ENCODE peak calls at places on chromosomes 3 and 15, in six cellular contexts. G is A673, Z is right lobe of liver, S is spleen, O is AG04450, P is BJ. D is an unnamed sample.

GRCh38 chr15:37585966-37586656 is 348.3 kb upstream of the TMCO5A start:
- DNase-seq in G (no peak), Z (no peak), S (no peak), O (peak), P (peak), D (peak)

GRCh38 chr3:23129817-23130216 is 73.3 kb upstream of the UBE2E2 start:
- DNase-seq in G (no peak), Z (no peak), S (no peak), O (no peak), P (peak), D (no peak)

GRCh38 chr15:73686781-73687256 is 2.6 kb downstream of the CD276 start:
- DNase-seq in G (no peak), Z (no peak), S (peak), O (peak), P (no peak), D (no peak)

GRCh38 chr3:161372321-161373260 is 1.3 kb upstream of the SPTSSB start:
- DNase-seq in G (peak), Z (no peak), S (peak), O (no peak), P (no peak), D (no peak)

GRCh38 chr15:85625856-85626255 is 168.9 kb downstream of the KLHL25 start:
- DNase-seq in G (no peak), Z (no peak), S (no peak), O (peak), P (no peak), D (no peak)

GRCh38 chr15:47846128-47846868 is 129.0 kb downstream of the SEMA6D start:
- DNase-seq in G (no peak), Z (no peak), S (no peak), O (no peak), P (no peak), D (no peak)

GRCh38 chr3:178562869-178563232 is 26.6 kb downstream of the KCNMB2 start:
- DNase-seq in G (no peak), Z (no peak), S (no peak), O (no peak), P (peak), D (no peak)

GRCh38 chr15:68447976-68448755 is 16.2 kb upstream of the ITGA11 start:
- DNase-seq in G (no peak), Z (no peak), S (no peak), O (no peak), P (no peak), D (no peak)

GRCh38 chr3:188455748-188456147 is 301.8 kb downstream of the LPP start:
- DNase-seq in G (no peak), Z (no peak), S (no peak), O (no peak), P (no peak), D (no peak)

GRCh38 chr3:32733631-32734229 is 48.7 kb downstream of the CNOT10 start:
- DNase-seq in G (peak), Z (no peak), S (no peak), O (no peak), P (peak), D (no peak)

GRCh38 chr15:65529754-65530317 is 427 bp upstream of the HACD3 start:
- DNase-seq in G (no peak), Z (no peak), S (no peak), O (no peak), P (no peak), D (no peak)

GRCh38 chr15:38176696-38177095 is 75.9 kb upstream of the SPRED1 start:
- DNase-seq in G (no peak), Z (no peak), S (no peak), O (no peak), P (no peak), D (no peak)

GRCh38 chr3:110995461-110996226 is 76.0 kb upstream of the NECTIN3 start:
- DNase-seq in G (peak), Z (no peak), S (no peak), O (no peak), P (peak), D (peak)

GRCh38 chr15:45573961-45574629 is 13.1 kb upstream of the BLOC1S6 start:
- DNase-seq in G (peak), Z (no peak), S (no peak), O (no peak), P (no peak), D (no peak)

GRCh38 chr3:68631810-68632545 is 300.4 kb downstream of the TAFA4 start:
- DNase-seq in G (no peak), Z (no peak), S (no peak), O (no peak), P (no peak), D (no peak)

GRCh38 chr15:96285306-96285705 is 45.2 kb upstream of the NR2F2 start:
- DNase-seq in G (peak), Z (no peak), S (no peak), O (peak), P (peak), D (peak)

GRCh38 chr3:178393833-178394232 is 142.4 kb upstream of the KCNMB2 start:
- DNase-seq in G (no peak), Z (no peak), S (no peak), O (no peak), P (peak), D (peak)

GRCh38 chr3:196942915-196943277 is 568 bp upstream of the NCBP2 start:
- DNase-seq in G (peak), Z (no peak), S (no peak), O (no peak), P (no peak), D (no peak)

GRCh38 chr3:142779591-142779990 is 55.8 kb downstream of the TRPC1 start:
- DNase-seq in G (peak), Z (no peak), S (no peak), O (no peak), P (no peak), D (no peak)

GRCh38 chr15:29672923-29673809 is 149.1 kb downstream of the TJP1 start:
- DNase-seq in G (no peak), Z (peak), S (no peak), O (no peak), P (no peak), D (no peak)

GRCh38 chr15:49827311-49827710 is 206.5 kb downstream of the DTWD1 start:
- DNase-seq in G (no peak), Z (no peak), S (no peak), O (no peak), P (no peak), D (no peak)

GRCh38 chr15:63473749-63473998 is 30.7 kb upstream of the USP3 start:
- DNase-seq in G (no peak), Z (no peak), S (no peak), O (no peak), P (no peak), D (no peak)

GRCh38 chr3:182861345-182861744 is 68.0 kb downstream of the ATP11B start:
- DNase-seq in G (no peak), Z (no peak), S (no peak), O (no peak), P (no peak), D (no peak)

GRCh38 chr3:18679226-18679625 is 254.1 kb upstream of the SATB1 start:
- DNase-seq in G (no peak), Z (no peak), S (no peak), O (no peak), P (no peak), D (no peak)

GRCh38 chr3:14822134-14822533 is 3.4 kb downstream of the FGD5 start:
- DNase-seq in G (no peak), Z (no peak), S (no peak), O (no peak), P (no peak), D (no peak)

GRCh38 chr15:98916826-98917225 is 90.8 kb downstream of the PGPEP1L start:
- DNase-seq in G (no peak), Z (peak), S (no peak), O (no peak), P (no peak), D (no peak)

GRCh38 chr3:135908225-135908624 is 57.3 kb upstream of the PPP2R3A start:
- DNase-seq in G (no peak), Z (no peak), S (no peak), O (no peak), P (no peak), D (no peak)

GRCh38 chr3:197023998-197024651 is 5.5 kb downstream of the MELTF start:
- DNase-seq in G (no peak), Z (no peak), S (no peak), O (no peak), P (no peak), D (no peak)

DNA sequence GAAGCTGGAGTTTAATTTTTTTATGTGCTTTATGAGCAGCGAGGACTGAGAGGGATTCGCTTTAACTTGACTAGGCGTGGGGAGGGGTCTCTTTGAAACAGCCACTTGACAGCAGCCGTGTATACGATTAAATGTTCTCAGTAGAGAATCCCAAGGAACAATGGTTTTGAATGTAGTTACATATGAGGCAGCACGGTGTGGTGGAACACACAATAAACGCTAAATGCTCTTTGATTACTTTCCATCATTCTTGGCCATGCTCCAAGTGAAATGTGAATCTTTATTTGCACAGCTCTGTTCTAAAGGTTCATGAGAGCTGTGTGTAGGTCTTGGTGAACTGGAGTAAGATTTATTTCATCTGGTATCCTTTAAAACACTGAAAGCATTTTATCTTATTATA is 251.4 kb upstream of the TGFBR2 start:
- DNase-seq in G (no peak), Z (no peak), S (no peak), O (no peak), P (no peak), D (no peak)
- H3K4me3 ChIP-seq in G (no peak), Z (no peak), S (no peak), O (no peak), P (no peak), D (no peak)

GRCh38 chr15:61115679-61116078 is 113.4 kb downstream of the RORA start:
- DNase-seq in G (peak), Z (no peak), S (no peak), O (no peak), P (no peak), D (no peak)

GRCh38 chr15:61115241-61115640 is 113.9 kb downstream of the RORA start:
- DNase-seq in G (no peak), Z (no peak), S (no peak), O (no peak), P (peak), D (no peak)

GRCh38 chr15:61119556-61119955 is 109.5 kb downstream of the RORA start:
- DNase-seq in G (no peak), Z (no peak), S (no peak), O (no peak), P (no peak), D (no peak)

GRCh38 chr15:61116830-61117229 is 112.3 kb downstream of the RORA start:
- DNase-seq in G (no peak), Z (no peak), S (no peak), O (no peak), P (no peak), D (no peak)

DNA sequence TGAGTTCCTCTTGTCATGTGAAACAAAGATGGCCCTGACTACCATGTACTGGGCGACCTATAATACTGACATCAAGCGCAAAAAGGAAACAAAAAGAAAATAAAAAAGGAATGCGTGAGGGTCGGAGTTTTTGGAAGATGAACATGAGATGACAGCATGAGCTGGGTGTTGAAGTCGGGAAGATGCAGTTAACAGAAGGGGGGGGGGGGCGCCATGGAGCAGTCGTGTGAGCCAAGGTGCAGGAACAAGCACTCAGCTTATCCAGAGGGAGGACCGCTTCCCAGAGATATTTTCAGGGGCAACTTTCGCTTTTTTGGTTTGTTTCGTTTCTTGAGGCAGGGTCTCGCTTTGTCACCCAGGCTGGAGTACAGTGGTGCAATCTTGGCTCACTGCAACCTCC is 110.2 kb downstream of the RORA start:
- DNase-seq in G (no peak), Z (no peak), S (no peak), O (no peak), P (no peak), D (no peak)
- TF ChIP-seq CTCF in G (peak), Z (peak), S (no peak), O (no peak), P (no peak), D (no peak)

GRCh38 chr15:39592500-39592899 is 11.6 kb downstream of the THBS1 start:
- DNase-seq in G (no peak), Z (no peak), S (no peak), O (no peak), P (no peak), D (peak)

GRCh38 chr15:39594056-39594763 is 13.3 kb downstream of the THBS1 start:
- DNase-seq in G (no peak), Z (no peak), S (no peak), O (no peak), P (peak), D (peak)

GRCh38 chr15:39591896-39592315 is 11.0 kb downstream of the THBS1 start:
- DNase-seq in G (no peak), Z (no peak), S (no peak), O (no peak), P (peak), D (peak)

GRCh38 chr15:39594764-39595620 is 14.1 kb downstream of the THBS1 start:
- DNase-seq in G (no peak), Z (no peak), S (no peak), O (no peak), P (peak), D (peak)

GRCh38 chr15:39593071-39594055 is 12.5 kb downstream of the THBS1 start:
- DNase-seq in G (no peak), Z (no peak), S (no peak), O (no peak), P (peak), D (peak)
- H3K4me3 ChIP-seq in G (no peak), Z (no peak), S (no peak), O (peak), P (peak), D (no peak)

GRCh38 chr3:194205675-194206133 is 69.8 kb downstream of the HES1 start:
- DNase-seq in G (peak), Z (no peak), S (no peak), O (no peak), P (no peak), D (no peak)

GRCh38 chr3:194201953-194202666 is 66.2 kb downstream of the HES1 start:
- DNase-seq in G (no peak), Z (no peak), S (no peak), O (no peak), P (no peak), D (no peak)

GRCh38 chr3:194203482-194204035 is 67.6 kb downstream of the HES1 start:
- DNase-seq in G (no peak), Z (no peak), S (no peak), O (no peak), P (no peak), D (no peak)

GRCh38 chr3:194204793-194205065 is 68.8 kb downstream of the HES1 start:
- DNase-seq in G (no peak), Z (no peak), S (no peak), O (no peak), P (no peak), D (no peak)

DNA sequence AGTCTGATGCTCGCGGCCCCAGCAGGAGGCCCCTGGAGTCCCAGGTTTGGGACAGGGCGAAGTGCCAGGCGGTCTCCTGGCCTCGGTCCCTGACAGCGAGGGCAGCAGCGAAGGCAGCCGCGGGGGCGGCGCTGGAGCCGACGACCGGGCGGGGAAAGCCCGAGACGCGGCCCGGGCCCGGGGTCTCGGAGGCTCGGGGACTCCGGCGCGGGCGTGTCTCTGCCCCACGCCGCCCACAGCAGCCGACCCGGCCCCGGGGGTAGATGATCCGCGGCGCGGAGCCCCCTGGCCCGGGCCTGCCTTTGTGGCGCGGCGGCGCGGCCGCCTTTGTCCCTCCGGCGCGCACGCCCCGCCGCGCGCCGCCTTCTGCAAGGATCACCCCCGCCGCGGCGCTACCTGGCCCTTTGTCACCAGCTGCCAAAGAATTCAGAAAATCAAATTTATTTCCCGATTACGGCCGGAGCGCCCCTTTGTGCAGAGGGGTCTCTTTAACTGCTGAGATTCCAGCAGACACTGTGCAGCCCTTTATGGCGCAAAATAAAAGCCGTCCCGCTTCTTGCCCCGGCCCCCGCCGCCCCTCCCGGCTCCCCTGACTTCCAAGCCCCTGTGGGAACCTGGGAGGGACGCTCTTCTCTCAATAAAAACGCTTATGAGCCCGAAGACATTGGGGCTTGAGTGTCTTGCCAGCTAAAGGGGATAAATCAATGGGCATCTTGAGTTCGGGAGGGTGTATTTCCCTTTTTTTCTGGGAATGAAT is 68.3 kb downstream of the HES1 start:
- DNase-seq in G (peak), Z (peak), S (no peak), O (no peak), P (no peak), D (no peak)
- TF ChIP-seq CTCF in G (no peak), Z (no peak), S (no peak), O (no peak), P (no peak), D (no peak)

GRCh38 chr3:138113309-138113708 is 2.1 kb downstream of the DZIP1L start:
- DNase-seq in G (peak), Z (no peak), S (no peak), O (no peak), P (no peak), D (no peak)

GRCh38 chr3:138118863-138119766 is 3.7 kb upstream of the DZIP1L start:
- DNase-seq in G (peak), Z (peak), S (no peak), O (peak), P (no peak), D (peak)

GRCh38 chr3:138112362-138112761 is 3.0 kb downstream of the DZIP1L start:
- DNase-seq in G (no peak), Z (no peak), S (no peak), O (no peak), P (no peak), D (no peak)

GRCh38 chr3:138114988-138115971 is at the start of gene DZIP1L:
- DNase-seq in G (peak), Z (peak), S (peak), O (peak), P (no peak), D (peak)

DNA sequence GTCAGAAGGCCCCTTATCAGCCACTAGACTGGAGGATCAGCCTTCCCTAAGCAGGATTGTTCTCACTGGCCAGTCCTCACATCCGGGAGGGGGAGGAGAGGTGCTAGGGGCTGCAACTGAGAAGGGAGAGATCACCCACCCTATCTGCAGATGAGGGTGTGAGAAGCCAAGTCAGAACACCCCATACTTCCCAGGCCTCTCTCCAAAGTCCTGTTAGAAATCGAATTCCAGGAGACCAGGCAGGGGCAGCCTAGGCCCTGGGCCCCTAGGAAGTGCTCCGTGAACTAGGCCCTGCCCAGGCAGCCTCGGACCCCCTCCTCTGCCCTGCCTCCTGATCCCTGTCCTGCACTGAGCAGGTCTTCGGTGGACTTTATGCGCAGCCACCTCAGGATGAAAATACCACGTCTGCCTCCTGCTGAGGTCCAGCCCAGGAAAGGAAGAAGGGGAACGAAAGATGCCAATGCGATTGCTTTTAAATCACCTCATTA is 933 bp downstream of the DZIP1L start:
- DNase-seq in G (no peak), Z (no peak), S (no peak), O (no peak), P (no peak), D (peak)
- H3K4me3 ChIP-seq in G (peak), Z (peak), S (peak), O (peak), P (peak), D (peak)